ENCODE peak calls at places on chromosomes 16 and 17, in six cellular contexts. O, H, A, D, Z and Q are unnamed samples.

GRCh38 chr17:73043686-73044581 is 48.6 kb downstream of the SLC39A11 start:
- DNase-seq in Z (no peak), O (no peak), A (peak), H (no peak), D (no peak), Q (no peak)

GRCh38 chr16:79469999-79470398 is 130.5 kb downstream of the MAF start:
- DNase-seq in A (no peak), O (no peak), H (peak), D (peak), Z (no peak), Q (no peak)

GRCh38 chr16:23351360-23351759 is 49.3 kb downstream of the SCNN1B start:
- DNase-seq in H (peak), D (no peak), O (no peak), Z (no peak), A (no peak), Q (no peak)

GRCh38 chr17:28227278-28228108 is 91.5 kb upstream of the TMEM97 start:
- DNase-seq in A (peak), O (no peak), Z (no peak), D (peak), H (peak), Q (peak)

GRCh38 chr17:12789976-12790805 is 893 bp downstream of the ARHGAP44 start:
- DNase-seq in A (no peak), Z (no peak), H (peak), D (peak), O (no peak), Q (no peak)

GRCh38 chr16:9447195-9447551 is 355.7 kb downstream of the HAPSTR1 start:
- DNase-seq in A (no peak), D (peak), H (no peak), Z (no peak), O (no peak), Q (no peak)

GRCh38 chr16:89779231-89779912 is 37.1 kb downstream of the FANCA start:
- DNase-seq in A (no peak), O (no peak), Z (no peak), H (no peak), D (no peak), Q (no peak)

GRCh38 chr17:39152134-39152884 is 872 bp upstream of the PLXDC1 start:
- DNase-seq in O (no peak), D (peak), H (no peak), A (no peak), Z (no peak), Q (no peak)

GRCh38 chr17:17401271-17401781 is 75.5 kb upstream of the MED9 start:
- DNase-seq in A (no peak), Z (no peak), D (no peak), O (peak), H (no peak), Q (no peak)

GRCh38 chr17:62064029-62064790 is 868 bp downstream of the MED13 start:
- DNase-seq in H (peak), O (peak), D (no peak), A (no peak), Z (no peak), Q (no peak)

GRCh38 chr16:27867122-27868110 is 196.1 kb downstream of the GSG1L start:
- DNase-seq in H (peak), D (peak), A (peak), O (peak), Z (peak), Q (no peak)

GRCh38 chr17:61753696-61754095 is 109.6 kb downstream of the BRIP1 start:
- DNase-seq in D (no peak), O (no peak), Z (no peak), H (no peak), A (no peak), Q (no peak)

GRCh38 chr16:14028207-14028606 is 42.9 kb upstream of the MRTFB start:
- DNase-seq in Z (no peak), A (no peak), H (no peak), O (no peak), D (no peak), Q (no peak)

GRCh38 chr17:50638851-50639767 is 4.4 kb downstream of the ABCC3 start:
- DNase-seq in A (peak), H (peak), Z (peak), O (no peak), D (peak), Q (peak)

GRCh38 chr17:70053241-70054234 is 21.5 kb upstream of the KCNJ16 start:
- DNase-seq in A (no peak), D (no peak), O (no peak), H (no peak), Z (no peak), Q (no peak)

GRCh38 chr17:47995241-47995935 is 24.5 kb downstream of the CDK5RAP3 start:
- DNase-seq in O (no peak), Z (no peak), A (no peak), H (no peak), D (no peak), Q (no peak)

GRCh38 chr16:733382-734207 is 6.7 kb downstream of the HAGHL start:
- DNase-seq in Z (no peak), O (no peak), D (peak), A (no peak), H (no peak), Q (no peak)

GRCh38 chr16:66935319-66936011 is at the start of gene CES2:
- DNase-seq in Z (peak), H (peak), D (peak), A (no peak), O (no peak), Q (no peak)

GRCh38 chr16:2428051-2428786 is 1.0 kb upstream of the CCNF start:
- DNase-seq in O (peak), D (peak), H (peak), A (no peak), Z (no peak), Q (no peak)

GRCh38 chr16:4425378-4426020 is at the start of gene DNAJA3:
- DNase-seq in A (peak), H (peak), Z (peak), O (peak), D (peak), Q (peak)
- H3K4me3 ChIP-seq in A (peak), H (peak), Z (peak), O (peak), D (peak), Q (peak)

DNA sequence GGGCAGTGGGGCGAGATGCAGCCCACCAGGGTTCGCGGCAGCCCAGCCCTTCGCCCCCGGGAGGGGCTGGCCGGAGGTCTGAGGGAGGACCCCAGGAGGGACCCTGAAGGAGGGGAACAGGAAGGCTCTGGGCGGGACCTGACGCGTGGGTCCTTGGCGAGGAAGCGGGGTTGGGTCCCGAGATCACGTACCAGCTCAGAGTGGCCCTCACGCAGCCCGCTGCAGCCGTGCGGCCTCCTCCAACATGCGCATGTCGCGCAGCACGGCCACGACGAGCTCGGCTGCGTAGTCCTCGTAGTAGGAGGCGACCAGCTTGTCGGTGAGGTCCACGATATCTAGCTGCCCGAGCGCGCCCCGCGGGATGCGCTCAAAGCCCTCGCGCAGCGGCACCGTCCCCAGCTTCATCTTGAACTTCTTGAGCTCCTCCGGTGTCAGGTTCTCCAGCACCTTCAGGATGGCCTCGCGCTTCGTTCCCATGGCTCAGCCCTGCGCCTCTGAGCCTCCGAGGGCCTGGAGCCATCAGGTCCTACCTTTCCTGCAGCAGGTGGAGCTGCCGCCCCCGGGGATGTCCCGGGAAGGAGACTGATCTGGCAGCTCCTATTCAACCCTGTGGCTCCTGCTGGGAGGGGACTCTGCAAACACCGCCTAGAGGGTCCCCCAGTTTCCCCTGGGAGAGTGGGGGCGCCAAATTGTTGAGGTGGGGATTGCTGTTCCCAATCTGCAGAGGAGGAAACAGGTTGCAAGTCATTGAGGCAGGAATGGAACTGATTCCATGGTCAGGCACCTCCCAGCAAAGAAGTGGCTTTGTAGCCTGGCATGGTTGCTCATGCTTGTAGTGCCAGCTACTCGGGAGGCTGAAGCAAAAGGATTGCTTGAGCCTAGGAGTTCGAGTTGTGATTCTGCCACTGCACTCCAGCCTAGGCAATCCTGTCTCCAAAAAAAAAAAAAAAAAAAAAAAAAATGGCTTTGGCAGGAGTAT is at the start of gene PYDC1:
- DNase-seq in A (no peak), Z (no peak), D (peak), O (no peak), H (no peak), Q (no peak)
- TF ChIP-seq CTCF in A (no peak), Z (no peak), D (no peak), O (no peak), H (no peak), Q (no peak)

GRCh38 chr16:30457256-30457655 is 11.6 kb upstream of the SEPHS2 start:
- DNase-seq in H (no peak), O (no peak), Z (no peak), A (no peak), D (peak), Q (no peak)

GRCh38 chr16:30456302-30456701 is 10.6 kb upstream of the SEPHS2 start:
- DNase-seq in O (no peak), A (no peak), Z (no peak), H (no peak), D (no peak), Q (no peak)

GRCh38 chr16:30457743-30458560 is 12.3 kb upstream of the SEPHS2 start:
- DNase-seq in H (no peak), Z (no peak), D (no peak), A (no peak), O (no peak), Q (no peak)

GRCh38 chr16:30458561-30459394 is 13.1 kb upstream of the SEPHS2 start:
- DNase-seq in H (peak), Z (no peak), D (peak), A (no peak), O (peak), Q (no peak)

GRCh38 chr16:30459456-30459855 is 13.1 kb upstream of the ITGAL start:
- DNase-seq in Z (no peak), D (no peak), O (peak), H (no peak), A (no peak), Q (no peak)
- H3K4me3 ChIP-seq in Z (no peak), D (no peak), O (peak), H (no peak), A (no peak), Q (no peak)

GRCh38 chr17:8345052-8345690 is 5.5 kb downstream of the ODF4 start:
- DNase-seq in Z (no peak), O (no peak), H (no peak), A (no peak), D (no peak), Q (no peak)

GRCh38 chr17:8338806-8339205 is 834 bp upstream of the ODF4 start:
- DNase-seq in D (no peak), H (no peak), Z (no peak), A (no peak), O (no peak), Q (no peak)

GRCh38 chr17:8341456-8341855 is 1.8 kb downstream of the ODF4 start:
- DNase-seq in A (no peak), D (no peak), H (no peak), O (no peak), Z (no peak), Q (no peak)

GRCh38 chr17:8337802-8338744 is 1.6 kb upstream of the ODF4 start:
- DNase-seq in O (no peak), H (no peak), A (no peak), Z (no peak), D (no peak), Q (no peak)

GRCh38 chr17:8339540-8339939 is at the start of gene ODF4:
- DNase-seq in O (no peak), H (no peak), A (no peak), D (no peak), Z (no peak), Q (no peak)
- TF ChIP-seq CTCF in O (no peak), H (no peak), A (no peak), D (no peak), Z (no peak), Q (no peak)

DNA sequence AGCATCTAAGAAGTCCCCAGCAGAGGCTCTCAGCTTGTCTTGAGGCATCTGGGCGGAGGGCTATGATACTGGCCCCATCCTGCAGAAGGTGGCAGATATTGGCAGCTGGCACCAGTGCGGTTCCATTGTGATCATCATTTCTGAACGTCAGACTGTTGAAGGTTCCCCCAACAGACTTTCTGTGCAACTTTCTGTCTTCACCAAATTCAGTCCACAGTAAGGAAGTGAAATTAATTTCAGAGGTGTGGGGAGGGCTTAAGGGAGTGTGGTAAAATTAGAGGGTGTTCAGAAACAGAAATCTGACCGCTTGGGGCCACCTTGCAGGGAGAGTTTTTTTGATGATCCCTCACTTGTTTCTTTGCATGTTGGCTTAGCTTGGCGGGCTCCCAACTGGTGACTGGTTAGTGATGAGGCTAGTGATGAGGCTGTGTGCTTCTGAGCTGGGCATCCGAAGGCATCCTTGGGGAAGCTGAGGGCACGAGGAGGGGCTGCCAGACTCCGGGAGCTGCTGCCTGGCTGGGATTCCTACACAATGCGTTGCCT is at the start of gene CIITA:
- DNase-seq in H (peak), O (peak), Z (peak), D (peak), A (peak), Q (no peak)
- H3K4me3 ChIP-seq in H (no peak), O (peak), Z (no peak), D (no peak), A (no peak), Q (no peak)

DNA sequence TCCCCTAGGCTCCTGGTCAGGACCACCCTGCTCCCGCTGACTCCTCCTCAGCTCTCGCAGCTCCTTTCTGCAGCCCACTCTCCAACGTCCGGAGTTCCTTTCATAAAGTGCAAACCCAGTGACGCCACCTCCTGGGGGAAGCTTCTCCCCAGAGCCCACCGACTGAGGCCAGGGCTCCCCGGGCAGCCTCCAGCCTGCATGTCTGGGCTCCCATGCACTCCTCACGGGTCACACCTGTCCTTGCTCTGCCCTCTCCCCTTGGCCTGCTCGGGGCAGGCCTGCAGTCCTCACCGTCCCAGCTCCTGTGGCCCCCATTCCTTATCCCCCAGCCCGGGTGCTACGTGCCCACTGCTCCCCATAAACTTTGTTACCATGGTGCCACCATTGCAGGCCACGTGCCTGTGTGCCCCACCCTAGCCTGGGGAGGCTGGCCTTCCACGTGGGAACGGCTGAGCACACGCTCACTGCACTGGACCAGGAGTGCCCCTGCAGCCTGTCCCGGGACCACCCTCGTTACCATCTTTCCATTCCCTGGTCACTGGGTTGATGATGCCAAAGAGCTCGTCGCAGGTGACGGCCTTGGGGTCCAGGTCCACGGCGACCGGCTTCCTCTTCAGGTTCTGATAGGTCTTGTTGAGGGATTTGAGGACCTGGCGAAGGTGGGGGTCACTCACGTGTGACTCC is 84.9 kb downstream of the DNAH17 start:
- DNase-seq in H (no peak), Z (no peak), D (no peak), A (no peak), O (no peak), Q (no peak)
- TF ChIP-seq CTCF in H (no peak), Z (no peak), D (no peak), A (no peak), O (no peak), Q (no peak)

GRCh38 chr17:41837761-41838538 is at the start of gene KLHL10:
- DNase-seq in O (no peak), A (no peak), D (no peak), Z (no peak), H (no peak), Q (no peak)
- H3K4me3 ChIP-seq in O (no peak), A (no peak), D (no peak), Z (no peak), H (no peak), Q (no peak)